ENCODE peak calls at places on chromosomes 13 and 19, in nine cellular contexts. One of them, this sample, is unnamed.
A peak's percentile ranks its signal among the peaks of the same experiment; 100 is the strongest.

GRCh38 chr19:47056416-47056815 is 8.0 kb upstream of the TMEM160 start:
- DNase-seq in MM.1S: no peak
- DNase-seq in PC-3: no peak
- DNase-seq in osteoblast: no peak
- DNase-seq in GM23338: no peak
- DNase-seq in PC-9: no peak
- DNase-seq in SK-N-SH: no peak
- DNase-seq in GM23248: no peak
- DNase-seq in IMR-90: no peak
- DNase-seq in this sample: no peak

GRCh38 chr13:86002921-86003488 is 203.8 kb upstream of the SLITRK6 start:
- DNase-seq in MM.1S: no peak
- DNase-seq in PC-3: no peak
- DNase-seq in osteoblast: no peak
- DNase-seq in GM23338: no peak
- DNase-seq in PC-9: no peak
- DNase-seq in SK-N-SH: no peak
- DNase-seq in GM23248: no peak
- DNase-seq in IMR-90: no peak
- DNase-seq in this sample: peak; percentile 65

GRCh38 chr13:75196112-75196855 is 285.7 kb downstream of the TBC1D4 start:
- DNase-seq in MM.1S: no peak
- DNase-seq in PC-3: no peak
- DNase-seq in osteoblast: no peak
- DNase-seq in GM23338: no peak
- DNase-seq in PC-9: no peak
- DNase-seq in SK-N-SH: no peak
- DNase-seq in GM23248: peak; percentile 7
- DNase-seq in IMR-90: peak; percentile 8
- DNase-seq in this sample: no peak

GRCh38 chr13:52454459-52454824 is 836 bp upstream of the CKAP2 start:
- DNase-seq in MM.1S: peak; percentile 79
- DNase-seq in PC-3: peak; percentile 11
- DNase-seq in osteoblast: no peak
- DNase-seq in GM23338: peak; percentile 12
- DNase-seq in PC-9: no peak
- DNase-seq in SK-N-SH: peak; percentile 34
- DNase-seq in GM23248: no peak
- DNase-seq in IMR-90: peak; percentile 8
- DNase-seq in this sample: no peak

GRCh38 chr19:17468302-17469091 is 1.8 kb upstream of the SLC27A1 start:
- DNase-seq in MM.1S: no peak
- DNase-seq in PC-3: no peak
- DNase-seq in osteoblast: peak; percentile 31
- DNase-seq in GM23338: peak; percentile 46
- DNase-seq in PC-9: no peak
- DNase-seq in SK-N-SH: no peak
- DNase-seq in GM23248: peak; percentile 55
- DNase-seq in IMR-90: no peak
- DNase-seq in this sample: no peak

GRCh38 chr13:79810018-79810417 is 329.1 kb downstream of the NDFIP2 start:
- DNase-seq in MM.1S: no peak
- DNase-seq in PC-3: no peak
- DNase-seq in osteoblast: no peak
- DNase-seq in GM23338: no peak
- DNase-seq in PC-9: no peak
- DNase-seq in SK-N-SH: no peak
- DNase-seq in GM23248: no peak
- DNase-seq in IMR-90: no peak
- DNase-seq in this sample: no peak

GRCh38 chr19:10233946-10234345 is 2.8 kb upstream of the S1PR2 start:
- DNase-seq in MM.1S: no peak
- DNase-seq in PC-3: no peak
- DNase-seq in osteoblast: no peak
- DNase-seq in GM23338: no peak
- DNase-seq in PC-9: no peak
- DNase-seq in SK-N-SH: no peak
- DNase-seq in GM23248: no peak
- DNase-seq in IMR-90: no peak
- DNase-seq in this sample: no peak

GRCh38 chr13:110628952-110629701 is 13.8 kb downstream of the NAXD start:
- DNase-seq in MM.1S: no peak
- DNase-seq in PC-3: no peak
- DNase-seq in osteoblast: no peak
- DNase-seq in GM23338: no peak
- DNase-seq in PC-9: no peak
- DNase-seq in SK-N-SH: peak; percentile 77
- DNase-seq in GM23248: no peak
- DNase-seq in IMR-90: no peak
- DNase-seq in this sample: no peak

GRCh38 chr13:30830638-30830965 is 75.5 kb upstream of the MEDAG start:
- DNase-seq in MM.1S: no peak
- DNase-seq in PC-3: peak; percentile 59
- DNase-seq in osteoblast: no peak
- DNase-seq in GM23338: no peak
- DNase-seq in PC-9: peak; percentile 30
- DNase-seq in SK-N-SH: no peak
- DNase-seq in GM23248: peak; percentile 57
- DNase-seq in IMR-90: peak; percentile 22
- DNase-seq in this sample: no peak

GRCh38 chr13:47680752-47681151 is 320.3 kb downstream of the SUCLA2 start:
- DNase-seq in MM.1S: no peak
- DNase-seq in PC-3: peak; percentile 46
- DNase-seq in osteoblast: no peak
- DNase-seq in GM23338: no peak
- DNase-seq in PC-9: no peak
- DNase-seq in SK-N-SH: no peak
- DNase-seq in GM23248: peak; percentile 72
- DNase-seq in IMR-90: peak; percentile 50
- DNase-seq in this sample: no peak

GRCh38 chr13:99542788-99543406 is 41.6 kb downstream of the TM9SF2 start:
- DNase-seq in MM.1S: no peak
- DNase-seq in PC-3: no peak
- DNase-seq in osteoblast: no peak
- DNase-seq in GM23338: no peak
- DNase-seq in PC-9: no peak
- DNase-seq in SK-N-SH: no peak
- DNase-seq in GM23248: no peak
- DNase-seq in IMR-90: no peak
- DNase-seq in this sample: no peak

GRCh38 chr19:46981296-46981695 is 38.3 kb upstream of the NPAS1 start:
- DNase-seq in MM.1S: no peak
- DNase-seq in PC-3: no peak
- DNase-seq in osteoblast: no peak
- DNase-seq in GM23338: no peak
- DNase-seq in PC-9: no peak
- DNase-seq in SK-N-SH: no peak
- DNase-seq in GM23248: no peak
- DNase-seq in IMR-90: no peak
- DNase-seq in this sample: no peak

GRCh38 chr13:47708386-47708785 is 292.7 kb downstream of the SUCLA2 start:
- DNase-seq in MM.1S: no peak
- DNase-seq in PC-3: peak; percentile 92
- DNase-seq in osteoblast: peak; percentile 5
- DNase-seq in GM23338: no peak
- DNase-seq in PC-9: no peak
- DNase-seq in SK-N-SH: no peak
- DNase-seq in GM23248: peak; percentile 59
- DNase-seq in IMR-90: peak; percentile 49
- DNase-seq in this sample: no peak

GRCh38 chr19:2282062-2282861 is at the start of gene PEAK3:
- DNase-seq in MM.1S: no peak
- DNase-seq in PC-3: no peak
- DNase-seq in osteoblast: peak; percentile 96
- DNase-seq in GM23338: peak; percentile 77
- DNase-seq in PC-9: no peak
- DNase-seq in SK-N-SH: peak; percentile 80
- DNase-seq in GM23248: peak; percentile 45
- DNase-seq in IMR-90: peak; percentile 24
- DNase-seq in this sample: no peak

DNA sequence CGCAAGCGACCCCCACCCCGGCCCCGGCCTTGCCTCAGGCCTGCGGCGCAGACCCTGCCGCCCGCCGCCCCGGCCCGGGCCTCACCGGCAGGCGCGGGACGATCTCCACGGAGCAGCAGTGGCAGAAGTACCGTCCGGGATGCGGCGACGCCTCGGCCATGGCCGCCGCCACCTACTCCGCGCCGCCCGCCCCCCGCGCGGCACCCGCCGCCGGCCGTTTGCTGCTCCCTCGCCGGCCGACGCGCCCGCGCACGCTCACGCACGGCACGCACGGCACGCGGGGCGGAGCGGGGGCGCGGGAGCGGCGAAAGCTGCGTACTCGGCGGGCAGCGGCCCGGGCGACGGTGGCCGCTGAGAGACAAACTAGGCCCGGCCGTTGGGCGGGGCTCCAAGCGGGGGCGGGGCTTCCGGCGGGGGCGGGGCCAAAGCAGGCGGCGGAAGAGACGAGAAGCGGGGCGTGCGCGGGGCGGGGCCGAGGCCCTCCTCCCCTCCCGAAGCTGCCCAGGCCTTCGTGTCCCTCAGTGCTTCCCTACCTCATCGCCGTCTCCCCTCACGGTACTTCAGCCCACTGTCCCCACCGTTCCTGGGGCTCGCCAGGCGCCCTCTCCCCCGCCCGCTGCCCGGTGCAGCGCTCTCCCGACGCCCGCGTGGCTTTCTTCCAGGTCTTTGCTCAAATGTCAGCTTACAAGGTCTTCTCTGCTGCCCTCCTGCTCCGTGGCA is at the start of gene RNF126:
- DNase-seq in MM.1S: peak; percentile 97
- DNase-seq in PC-3: peak; percentile 88
- DNase-seq in osteoblast: peak; percentile 100
- DNase-seq in GM23338: peak; percentile 84
- DNase-seq in PC-9: peak; percentile 87
- DNase-seq in SK-N-SH: peak; percentile 97
- DNase-seq in GM23248: peak; percentile 97
- DNase-seq in IMR-90: peak; percentile 88
- DNase-seq in this sample: peak; percentile 86
- H2AFZ ChIP-seq in MM.1S: peak within 1 kb of the TSS; percentile 100
- H2AFZ ChIP-seq in PC-3: peak within 1 kb of the TSS; percentile 73
- H2AFZ ChIP-seq in osteoblast: peak within 1 kb of the TSS; percentile 89
- H2AFZ ChIP-seq in GM23338: peak within 1 kb of the TSS; percentile 94
- H2AFZ ChIP-seq in PC-9: peak within 1 kb of the TSS; percentile 83
- H2AFZ ChIP-seq in SK-N-SH: peak within 1 kb of the TSS; percentile 86
- H2AFZ ChIP-seq in GM23248: peak within 1 kb of the TSS; percentile 82
- H2AFZ ChIP-seq in IMR-90: peak within 1 kb of the TSS; percentile 96
- H2AFZ ChIP-seq in this sample: peak within 1 kb of the TSS; percentile 92

DNA sequence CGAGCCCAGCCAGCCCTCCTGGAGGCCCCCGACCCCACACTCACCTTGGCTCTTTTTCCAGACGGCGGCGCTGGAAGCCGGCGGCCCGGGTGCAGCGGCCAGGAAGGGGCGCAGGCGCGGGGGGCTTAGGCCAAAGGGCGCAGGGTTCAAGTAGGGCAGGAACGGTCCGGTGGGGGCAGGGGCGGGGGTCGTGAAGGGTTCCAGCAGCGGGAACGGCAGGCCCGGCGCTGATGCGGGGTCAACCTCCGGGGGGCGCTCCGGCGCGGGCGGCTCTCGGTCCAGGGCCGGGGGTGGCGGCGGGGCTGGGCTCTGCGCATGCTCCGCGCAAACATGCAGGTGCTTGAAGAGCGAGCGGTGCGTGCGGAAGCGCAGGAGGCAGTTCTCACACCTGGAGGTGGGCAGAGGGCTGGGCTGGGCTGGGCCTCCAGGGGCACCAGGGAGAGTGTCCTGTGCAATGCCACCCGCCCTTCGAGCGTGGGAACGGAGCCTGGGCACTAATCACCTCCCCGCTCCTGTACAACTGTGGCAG is 2.3 kb downstream of the ZNF414 start:
- DNase-seq in MM.1S: no peak
- DNase-seq in PC-3: no peak
- DNase-seq in osteoblast: peak; percentile 54
- DNase-seq in GM23338: no peak
- DNase-seq in PC-9: no peak
- DNase-seq in SK-N-SH: no peak
- DNase-seq in GM23248: no peak
- DNase-seq in IMR-90: no peak
- DNase-seq in this sample: no peak
- H2AFZ ChIP-seq in MM.1S: no peak overlapping the region
- H2AFZ ChIP-seq in PC-3: no peak overlapping the region
- H2AFZ ChIP-seq in osteoblast: no peak overlapping the region
- H2AFZ ChIP-seq in GM23338: no peak overlapping the region
- H2AFZ ChIP-seq in PC-9: no peak overlapping the region
- H2AFZ ChIP-seq in SK-N-SH: no peak overlapping the region
- H2AFZ ChIP-seq in GM23248: no peak overlapping the region
- H2AFZ ChIP-seq in IMR-90: no peak overlapping the region
- H2AFZ ChIP-seq in this sample: no peak overlapping the region

GRCh38 chr13:40389081-40389641 is 277.3 kb downstream of the FOXO1 start:
- DNase-seq in MM.1S: peak; percentile 27
- DNase-seq in PC-3: no peak
- DNase-seq in osteoblast: no peak
- DNase-seq in GM23338: no peak
- DNase-seq in PC-9: no peak
- DNase-seq in SK-N-SH: no peak
- DNase-seq in GM23248: no peak
- DNase-seq in IMR-90: no peak
- DNase-seq in this sample: no peak
- H2AFZ ChIP-seq in MM.1S: peak overlapping the region; percentile 57
- H2AFZ ChIP-seq in PC-3: peak overlapping the region; percentile 41
- H2AFZ ChIP-seq in osteoblast: peak overlapping the region; percentile 96
- H2AFZ ChIP-seq in GM23338: no peak overlapping the region
- H2AFZ ChIP-seq in PC-9: no peak overlapping the region
- H2AFZ ChIP-seq in SK-N-SH: no peak overlapping the region
- H2AFZ ChIP-seq in GM23248: no peak overlapping the region
- H2AFZ ChIP-seq in IMR-90: peak overlapping the region; percentile 82
- H2AFZ ChIP-seq in this sample: peak overlapping the region; percentile 13

GRCh38 chr19:15155296-15155695 is 45.5 kb downstream of the NOTCH3 start:
- DNase-seq in MM.1S: no peak
- DNase-seq in PC-3: no peak
- DNase-seq in osteoblast: no peak
- DNase-seq in GM23338: peak; percentile 15
- DNase-seq in PC-9: no peak
- DNase-seq in SK-N-SH: no peak
- DNase-seq in GM23248: no peak
- DNase-seq in IMR-90: no peak
- DNase-seq in this sample: no peak

GRCh38 chr19:15156391-15156790 is 44.4 kb downstream of the NOTCH3 start:
- DNase-seq in MM.1S: no peak
- DNase-seq in PC-3: no peak
- DNase-seq in osteoblast: no peak
- DNase-seq in GM23338: no peak
- DNase-seq in PC-9: no peak
- DNase-seq in SK-N-SH: no peak
- DNase-seq in GM23248: no peak
- DNase-seq in IMR-90: no peak
- DNase-seq in this sample: no peak

GRCh38 chr19:15159251-15159650 is 41.5 kb downstream of the NOTCH3 start:
- DNase-seq in MM.1S: peak; percentile 20
- DNase-seq in PC-3: peak; percentile 16
- DNase-seq in osteoblast: peak; percentile 57
- DNase-seq in GM23338: peak; percentile 57
- DNase-seq in PC-9: no peak
- DNase-seq in SK-N-SH: no peak
- DNase-seq in GM23248: peak; percentile 57
- DNase-seq in IMR-90: peak; percentile 33
- DNase-seq in this sample: no peak

GRCh38 chr19:15149704-15150103 is 42.5 kb downstream of the SYDE1 start:
- DNase-seq in MM.1S: no peak
- DNase-seq in PC-3: no peak
- DNase-seq in osteoblast: no peak
- DNase-seq in GM23338: no peak
- DNase-seq in PC-9: no peak
- DNase-seq in SK-N-SH: no peak
- DNase-seq in GM23248: no peak
- DNase-seq in IMR-90: no peak
- DNase-seq in this sample: no peak

GRCh38 chr19:15154002-15154612 is 46.7 kb downstream of the NOTCH3 start:
- DNase-seq in MM.1S: peak; percentile 41
- DNase-seq in PC-3: peak; percentile 74
- DNase-seq in osteoblast: peak; percentile 54
- DNase-seq in GM23338: peak; percentile 86
- DNase-seq in PC-9: peak; percentile 64
- DNase-seq in SK-N-SH: peak; percentile 54
- DNase-seq in GM23248: peak; percentile 53
- DNase-seq in IMR-90: peak; percentile 53
- DNase-seq in this sample: no peak
- H2AFZ ChIP-seq in MM.1S: no peak overlapping the region
- H2AFZ ChIP-seq in PC-3: no peak overlapping the region
- H2AFZ ChIP-seq in osteoblast: no peak overlapping the region
- H2AFZ ChIP-seq in GM23338: peak overlapping the region; percentile 94
- H2AFZ ChIP-seq in PC-9: no peak overlapping the region
- H2AFZ ChIP-seq in SK-N-SH: no peak overlapping the region
- H2AFZ ChIP-seq in GM23248: no peak overlapping the region
- H2AFZ ChIP-seq in IMR-90: no peak overlapping the region
- H2AFZ ChIP-seq in this sample: no peak overlapping the region

This sample was measured in neuronal stem cell.